ENCODE peak calls at places on chromosomes 11 and 22, in ten cellular contexts. V is Calu3, S is nephron progenitor cell, H is fibroblast of lung, B is fibroblast of mammary gland, W is neural progenitor cell, P is astrocyte of the spinal cord, X is A549, Z is foreskin keratinocyte, U is tibial artery. Q is an unnamed sample.
A peak's percentile ranks its signal among the peaks of the same experiment; 100 is the strongest.

GRCh38 chr11:16775604-16776283 is 37.3 kb downstream of the C11orf58 start:
- DNase-seq in V (no peak), S (no peak), H (no peak), B (no peak), W (no peak), P (no peak), X (no peak), Z (peak; percentile 54), U (peak; percentile 48), Q (no peak)

GRCh38 chr11:8080674-8081590 is at the start of gene TUB:
- DNase-seq in V (peak; percentile 16), S (peak; percentile 75), H (peak; percentile 28), B (peak; percentile 24), W (peak; percentile 78), P (no peak), X (peak; percentile 19), Z (no peak), U (no peak), Q (no peak)

GRCh38 chr11:68678031-68678441 is 6.3 kb upstream of the GAL start:
- DNase-seq in V (no peak), S (no peak), H (no peak), B (no peak), W (no peak), P (no peak), X (no peak), Z (no peak), U (no peak), Q (no peak)

GRCh38 chr22:45013138-45013537 is 3.3 kb upstream of the PHF21B start:
- DNase-seq in V (no peak), S (no peak), H (no peak), B (no peak), W (no peak), P (no peak), X (no peak), Z (no peak), U (no peak), Q (no peak)

GRCh38 chr11:61961570-61962212 is 5.7 kb downstream of the FTH1 start:
- DNase-seq in V (no peak), S (no peak), H (no peak), B (peak; percentile 53), W (no peak), P (peak; percentile 49), X (peak; percentile 72), Z (no peak), U (peak; percentile 79), Q (peak; percentile 3)

GRCh38 chr11:68191661-68192579 is 21.2 kb downstream of the KMT5B start:
- DNase-seq in V (no peak), S (no peak), H (peak; percentile 49), B (peak; percentile 17), W (no peak), P (no peak), X (no peak), Z (peak; percentile 58), U (no peak), Q (no peak)

GRCh38 chr11:2825886-2826678 is 59.5 kb downstream of the CDKN1C start:
- DNase-seq in V (peak; percentile 81), S (no peak), H (peak; percentile 98), B (peak; percentile 93), W (peak; percentile 47), P (peak; percentile 98), X (no peak), Z (peak; percentile 93), U (peak; percentile 93), Q (no peak)

GRCh38 chr22:19448076-19448607 is 631 bp upstream of the C22orf39 start:
- DNase-seq in V (peak; percentile 19), S (peak; percentile 61), H (peak; percentile 64), B (peak; percentile 93), W (peak; percentile 60), P (peak; percentile 68), X (peak; percentile 31), Z (peak; percentile 33), U (no peak), Q (peak; percentile 71)

GRCh38 chr11:44732564-44732963 is 5.8 kb downstream of the TSPAN18 start:
- DNase-seq in V (no peak), S (no peak), H (no peak), B (no peak), W (no peak), P (no peak), X (no peak), Z (no peak), U (no peak), Q (no peak)

GRCh38 chr11:74871037-74871436 is 77.9 kb downstream of the XRRA1 start:
- DNase-seq in V (no peak), S (no peak), H (no peak), B (peak; percentile 21), W (no peak), P (no peak), X (no peak), Z (no peak), U (no peak), Q (no peak)

GRCh38 chr11:74866557-74866956 is 82.3 kb downstream of the XRRA1 start:
- DNase-seq in V (no peak), S (no peak), H (no peak), B (no peak), W (no peak), P (no peak), X (no peak), Z (no peak), U (no peak), Q (no peak)

DNA sequence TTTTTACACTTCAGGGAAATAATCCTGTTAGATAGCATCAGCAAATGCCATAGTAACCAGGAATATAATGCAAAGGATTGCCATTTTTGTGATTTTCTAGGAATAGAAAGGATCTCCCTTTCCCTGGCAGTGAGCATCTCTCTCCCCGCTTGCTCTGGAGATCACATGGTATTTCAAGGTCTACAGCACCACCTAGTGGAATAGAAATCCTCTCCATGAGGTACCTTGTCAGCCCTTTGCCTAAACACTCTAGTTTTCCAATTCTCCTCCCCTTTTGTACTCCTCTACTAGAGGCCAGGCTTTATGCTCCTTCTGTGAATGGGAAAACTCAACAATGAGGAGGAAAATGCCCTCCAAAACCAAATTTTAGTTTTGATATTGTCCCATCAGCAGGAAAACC is 78.4 kb downstream of the XRRA1 start:
- DNase-seq in V (no peak), S (no peak), H (peak; percentile 35), B (peak; percentile 63), W (peak; percentile 56), P (peak; percentile 44), X (peak; percentile 74), Z (no peak), U (no peak), Q (no peak)
- TF ChIP-seq CTCF in V (peak; percentile 31), S (no peak), H (peak; percentile 53), B (peak; percentile 49), W (peak; percentile 46), P (peak; percentile 37), X (peak; percentile 51), Z (peak; percentile 59), U (no peak), Q (peak; percentile 29)

GRCh38 chr11:101844608-101845007 is 70.2 kb upstream of the CEP126 start:
- DNase-seq in V (no peak), S (no peak), H (no peak), B (no peak), W (no peak), P (no peak), X (no peak), Z (no peak), U (no peak), Q (no peak)

GRCh38 chr11:101848262-101848661 is 66.5 kb upstream of the CEP126 start:
- DNase-seq in V (no peak), S (no peak), H (no peak), B (peak; percentile 46), W (peak; percentile 20), P (peak; percentile 36), X (peak; percentile 16), Z (no peak), U (no peak), Q (no peak)
- TF ChIP-seq CTCF in V (no peak), S (peak; percentile 53), H (peak; percentile 23), B (peak; percentile 21), W (peak; percentile 61), P (peak; percentile 13), X (peak; percentile 43), Z (peak; percentile 69), U (peak; percentile 27), Q (peak; percentile 16)

GRCh38 chr11:11524436-11525038 is 97.3 kb downstream of the GALNT18 start:
- DNase-seq in V (no peak), S (no peak), H (no peak), B (no peak), W (no peak), P (no peak), X (no peak), Z (no peak), U (no peak), Q (no peak)

GRCh38 chr11:11520231-11521015 is 101.4 kb downstream of the GALNT18 start:
- DNase-seq in V (no peak), S (no peak), H (no peak), B (no peak), W (no peak), P (no peak), X (no peak), Z (peak; percentile 83), U (no peak), Q (no peak)

GRCh38 chr11:11514246-11514645 is 107.6 kb downstream of the GALNT18 start:
- DNase-seq in V (no peak), S (no peak), H (no peak), B (no peak), W (peak; percentile 26), P (no peak), X (no peak), Z (no peak), U (no peak), Q (no peak)

GRCh38 chr11:11521306-11522002 is 100.4 kb downstream of the GALNT18 start:
- DNase-seq in V (no peak), S (no peak), H (no peak), B (no peak), W (no peak), P (no peak), X (no peak), Z (no peak), U (no peak), Q (no peak)

DNA sequence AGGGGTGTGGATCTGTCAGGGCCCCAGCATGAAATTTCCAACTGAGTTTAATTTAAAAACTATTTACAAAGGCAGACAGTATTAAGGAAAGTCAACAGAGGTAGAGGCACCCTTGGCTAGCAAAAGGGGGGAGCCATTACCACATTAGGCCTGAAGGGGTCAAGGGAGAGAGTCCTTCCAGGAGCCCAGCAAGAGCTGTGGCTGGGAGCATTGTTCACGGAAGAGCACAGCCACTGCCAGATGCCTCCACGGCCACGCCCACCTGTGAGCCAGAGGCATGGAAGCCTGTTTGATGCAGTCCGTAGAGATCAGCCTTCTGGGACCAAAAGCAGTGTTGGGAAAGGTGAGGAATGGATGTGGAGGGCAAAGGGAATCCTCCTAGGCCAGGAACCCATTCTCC is 102.6 kb downstream of the GALNT18 start:
- DNase-seq in V (no peak), S (no peak), H (no peak), B (no peak), W (peak; percentile 39), P (no peak), X (peak; percentile 14), Z (no peak), U (no peak), Q (no peak)
- TF ChIP-seq CTCF in V (no peak), S (no peak), H (no peak), B (no peak), W (peak; percentile 14), P (no peak), X (no peak), Z (peak; percentile 30), U (no peak), Q (no peak)

GRCh38 chr22:32951081-32951806 is 106.9 kb downstream of the SYN3 start:
- DNase-seq in V (no peak), S (peak; percentile 26), H (no peak), B (no peak), W (peak; percentile 43), P (no peak), X (no peak), Z (no peak), U (no peak), Q (no peak)
- TF ChIP-seq CTCF in V (no peak), S (no peak), H (no peak), B (no peak), W (peak; percentile 50), P (no peak), X (no peak), Z (peak; percentile 25), U (no peak), Q (no peak)